ENCODE peak calls at places on chromosomes 3 and 15, in four cellular contexts. V is CD8-positive, alpha-beta memory T cell; B is psoas muscle; J is CD4-positive, alpha-beta memory T cell. Y is an unnamed sample. For H3K4me1, the result is how much of the 10 kb centered on the place peaks cover.

GRCh38 chr3:11764931-11765363 is 81.7 kb downstream of the TAMM41 start:
- DNase-seq in V (no peak), B (no peak), J (no peak), Y (no peak)

GRCh38 chr3:172644258-172644657 is 66.6 kb downstream of the NCEH1 start:
- DNase-seq in V (no peak), B (no peak), J (no peak), Y (no peak)

GRCh38 chr3:164620956-164621355 is 457.3 kb downstream of the SI start:
- DNase-seq in V (no peak), B (no peak), J (no peak), Y (no peak)

GRCh38 chr15:68218847-68219798 is 10.4 kb downstream of the CLN6 start:
- DNase-seq in V (no peak), B (no peak), J (no peak), Y (no peak)

GRCh38 chr15:69758291-69758771 is 305.7 kb downstream of the RPLP1 start:
- DNase-seq in V (no peak), B (no peak), J (no peak), Y (peak)

GRCh38 chr3:186361612-186362408 is at the start of gene DGKG:
- DNase-seq in V (no peak), B (peak), J (no peak), Y (no peak)

GRCh38 chr15:72141171-72142084 is 23.2 kb downstream of the SENP8 start:
- DNase-seq in V (no peak), B (no peak), J (no peak), Y (no peak)

GRCh38 chr15:47768730-47769129 is 51.4 kb downstream of the SEMA6D start:
- DNase-seq in V (no peak), B (no peak), J (no peak), Y (no peak)

GRCh38 chr3:192929146-192929545 is 11.5 kb upstream of the MB21D2 start:
- DNase-seq in V (no peak), B (no peak), J (no peak), Y (no peak)

GRCh38 chr3:13502791-13503060 is 22.6 kb downstream of the HDAC11 start:
- DNase-seq in V (no peak), B (peak), J (no peak), Y (no peak)

GRCh38 chr3:74787008-74787407 is 172.5 kb upstream of the CNTN3 start:
- DNase-seq in V (no peak), B (no peak), J (no peak), Y (no peak)

GRCh38 chr3:139450155-139450554 is 26.2 kb downstream of the RBP2 start:
- DNase-seq in V (no peak), B (no peak), J (no peak), Y (no peak)

GRCh38 chr3:177126015-177126773 is 71.1 kb downstream of the TBL1XR1 start:
- DNase-seq in V (no peak), B (no peak), J (no peak), Y (no peak)

GRCh38 chr3:36312351-36312750 is 68.0 kb upstream of the STAC start:
- DNase-seq in V (no peak), B (no peak), J (no peak), Y (no peak)

GRCh38 chr15:39110336-39110735 is 470.5 kb upstream of the THBS1 start:
- DNase-seq in V (no peak), B (no peak), J (no peak), Y (no peak)

GRCh38 chr3:32216172-32216783 is 22.2 kb upstream of the CMTM8 start:
- DNase-seq in V (no peak), B (no peak), J (no peak), Y (no peak)

GRCh38 chr15:88900982-88901418 is 5.7 kb upstream of the HAPLN3 start:
- DNase-seq in V (no peak), B (no peak), J (no peak), Y (no peak)
- H3K4me1 ChIP-seq in V (half or more), B (half or more), J (half or more), Y (half or more)

GRCh38 chr15:63232400-63232799 is 43.0 kb downstream of the RAB8B start:
- DNase-seq in V (no peak), B (no peak), J (peak), Y (no peak)
- H3K4me1 ChIP-seq in V (under half), B (under half), J (half or more), Y (under half)

GRCh38 chr15:40345225-40345866 is 4.6 kb upstream of the CCDC9B start:
- DNase-seq in V (no peak), B (peak), J (no peak), Y (no peak)
- H3K4me1 ChIP-seq in V (under half), B (under half), J (under half), Y (under half)

GRCh38 chr15:52652984-52653383 is 26.2 kb downstream of the ATOSA start:
- DNase-seq in V (no peak), B (no peak), J (no peak), Y (no peak)

GRCh38 chr15:52651868-52652267 is 27.3 kb downstream of the ATOSA start:
- DNase-seq in V (peak), B (peak), J (peak), Y (no peak)

GRCh38 chr15:52651114-52651513 is 28.1 kb downstream of the ATOSA start:
- DNase-seq in V (no peak), B (no peak), J (no peak), Y (no peak)

GRCh38 chr15:52653451-52653964 is 25.7 kb downstream of the ATOSA start:
- DNase-seq in V (no peak), B (no peak), J (no peak), Y (no peak)

DNA sequence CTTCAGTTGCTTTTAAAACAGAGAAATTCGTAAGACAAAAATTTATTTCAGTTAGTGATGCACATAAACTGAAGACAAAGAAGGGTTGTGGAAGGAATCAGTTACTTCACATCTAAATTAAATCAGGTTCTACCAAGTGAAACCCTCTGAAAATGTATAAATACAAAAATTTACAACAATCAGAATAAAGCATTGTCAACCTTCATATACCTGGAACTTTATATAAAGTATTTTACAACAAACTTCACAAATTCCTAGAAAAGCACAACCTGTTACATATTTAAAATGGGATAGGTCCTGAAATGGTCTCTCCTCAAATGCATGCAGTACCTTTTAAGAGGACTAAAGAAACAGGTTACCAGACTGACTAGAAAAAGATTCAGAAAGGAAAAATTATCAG is 26.9 kb downstream of the ATOSA start:
- DNase-seq in V (no peak), B (no peak), J (no peak), Y (no peak)
- H3K4me1 ChIP-seq in V (under half), B (half or more), J (under half), Y (under half)

GRCh38 chr3:129611812-129612349 is 5.4 kb upstream of the PLXND1 start:
- DNase-seq in V (no peak), B (peak), J (no peak), Y (no peak)
- H3K4me1 ChIP-seq in V (under half), B (under half), J (under half), Y (under half)

GRCh38 chr3:47874438-47874837 is 71.5 kb downstream of the DHX30 start:
- DNase-seq in V (no peak), B (no peak), J (no peak), Y (no peak)

GRCh38 chr3:47868306-47868705 is 65.4 kb downstream of the DHX30 start:
- DNase-seq in V (no peak), B (peak), J (no peak), Y (no peak)

GRCh38 chr3:47870702-47871255 is 67.8 kb downstream of the DHX30 start:
- DNase-seq in V (no peak), B (peak), J (no peak), Y (no peak)

GRCh38 chr3:47870156-47870555 is 67.2 kb downstream of the DHX30 start:
- DNase-seq in V (no peak), B (no peak), J (no peak), Y (no peak)

GRCh38 chr3:47871389-47871788 is 68.5 kb downstream of the DHX30 start:
- DNase-seq in V (no peak), B (no peak), J (no peak), Y (no peak)
- H3K4me1 ChIP-seq in V (under half), B (under half), J (under half), Y (under half)